ENCODE peak calls at places on chromosomes 7 and 10, in five cellular contexts. S, P, C, K and Q are unnamed samples.
A peak's percentile ranks its signal among the peaks of the same experiment; 100 is the strongest.

GRCh38 chr10:114758331-114758730 is 63.2 kb upstream of the FHIP2A start:
- DNase-seq in S (no peak), P (no peak), C (no peak), K (no peak), Q (no peak)

GRCh38 chr10:102113956-102114857 is 6.0 kb downstream of the LDB1 start:
- DNase-seq in S (no peak), P (no peak), C (no peak), K (no peak), Q (no peak)

GRCh38 chr7:28853150-28853549 is 105.0 kb downstream of the TRIL start:
- DNase-seq in S (no peak), P (no peak), C (peak; percentile 18), K (no peak), Q (no peak)

GRCh38 chr10:23405540-23405939 is 33.3 kb upstream of the OTUD1 start:
- DNase-seq in S (no peak), P (no peak), C (no peak), K (no peak), Q (no peak)

GRCh38 chr10:79052311-79053080 is 16.3 kb upstream of the ZMIZ1 start:
- DNase-seq in S (no peak), P (no peak), C (peak; percentile 41), K (no peak), Q (no peak)

GRCh38 chr10:130744631-130745030 is 566.9 kb downstream of the TCERG1L start:
- DNase-seq in S (no peak), P (no peak), C (no peak), K (no peak), Q (no peak)

GRCh38 chr10:67087140-67087436 is 161.3 kb downstream of the LRRTM3 start:
- DNase-seq in S (no peak), P (no peak), C (no peak), K (no peak), Q (no peak)

GRCh38 chr7:151865070-151865670 is 11.7 kb downstream of the PRKAG2 start:
- DNase-seq in S (no peak), P (no peak), C (no peak), K (no peak), Q (no peak)

GRCh38 chr10:125190414-125190813 is 30.1 kb upstream of the CTBP2 start:
- DNase-seq in S (no peak), P (no peak), C (no peak), K (no peak), Q (no peak)

GRCh38 chr10:21496285-21497176 is 29.0 kb downstream of the SKIDA1 start:
- DNase-seq in S (no peak), P (peak; percentile 27), C (peak; percentile 65), K (peak; percentile 35), Q (no peak)

GRCh38 chr10:9010931-9011670 is 956.6 kb downstream of the GATA3 start:
- DNase-seq in S (no peak), P (no peak), C (no peak), K (no peak), Q (no peak)

GRCh38 chr10:9900765-9901164 is 1116.9 kb upstream of the CELF2 start:
- DNase-seq in S (no peak), P (no peak), C (no peak), K (no peak), Q (no peak)

GRCh38 chr10:109963439-109963838 is 40.1 kb upstream of the XPNPEP1 start:
- DNase-seq in S (no peak), P (no peak), C (no peak), K (no peak), Q (no peak)

GRCh38 chr10:98423691-98424120 is 8.7 kb upstream of the PYROXD2 start:
- DNase-seq in S (no peak), P (no peak), C (no peak), K (no peak), Q (no peak)

GRCh38 chr7:74288034-74288881 is 949 bp upstream of the CLIP2 start:
- DNase-seq in S (no peak), P (no peak), C (no peak), K (no peak), Q (no peak)

GRCh38 chr10:95767884-95768556 is 12.1 kb downstream of the ENTPD1 start:
- DNase-seq in S (no peak), P (no peak), C (no peak), K (no peak), Q (peak; percentile 9)

GRCh38 chr10:59057350-59057749 is 119.1 kb upstream of the PHYHIPL start:
- DNase-seq in S (no peak), P (no peak), C (no peak), K (no peak), Q (no peak)

GRCh38 chr10:127998517-127999144 is 91.7 kb downstream of the PTPRE start:
- DNase-seq in S (no peak), P (no peak), C (no peak), K (no peak), Q (no peak)

GRCh38 chr10:77989081-77989724 is 40.1 kb downstream of the POLR3A start:
- DNase-seq in S (no peak), P (no peak), C (no peak), K (no peak), Q (no peak)